ENCODE peak calls at places on chromosomes 13 and 19, in nine cellular contexts. One of them, this sample, is unnamed. For H3K27me3, the result is how much of the 10 kb centered on the place peaks cover.

GRCh38 chr13:71015021-71015420 is 852.0 kb downstream of the DACH1 start:
- DNase-seq in Peyer's patch: no peak
- DNase-seq in pancreas: no peak
- DNase-seq in gastrocnemius medialis: no peak
- DNase-seq in tibial artery: no peak
- DNase-seq in neural progenitor cell: no peak
- DNase-seq in PC-3: no peak
- DNase-seq in thoracic aorta: no peak
- DNase-seq in ovary: no peak
- DNase-seq in this sample: no peak

GRCh38 chr19:18919895-18920204 is 335 bp downstream of the DDX49 start:
- DNase-seq in Peyer's patch: no peak
- DNase-seq in pancreas: no peak
- DNase-seq in gastrocnemius medialis: no peak
- DNase-seq in tibial artery: no peak
- DNase-seq in neural progenitor cell: no peak
- DNase-seq in PC-3: no peak
- DNase-seq in thoracic aorta: no peak
- DNase-seq in ovary: no peak
- DNase-seq in this sample: no peak

GRCh38 chr13:43261018-43261417 is 237.6 kb downstream of the DNAJC15 start:
- DNase-seq in Peyer's patch: no peak
- DNase-seq in pancreas: no peak
- DNase-seq in gastrocnemius medialis: no peak
- DNase-seq in tibial artery: no peak
- DNase-seq in neural progenitor cell: no peak
- DNase-seq in PC-3: peak
- DNase-seq in thoracic aorta: no peak
- DNase-seq in ovary: no peak
- DNase-seq in this sample: no peak

GRCh38 chr13:29993716-29994488 is 143.5 kb upstream of the UBL3 start:
- DNase-seq in Peyer's patch: no peak
- DNase-seq in pancreas: no peak
- DNase-seq in gastrocnemius medialis: no peak
- DNase-seq in tibial artery: no peak
- DNase-seq in neural progenitor cell: no peak
- DNase-seq in PC-3: peak
- DNase-seq in thoracic aorta: no peak
- DNase-seq in ovary: no peak
- DNase-seq in this sample: no peak

GRCh38 chr19:28457620-28458019 is 755.3 kb downstream of the UQCRFS1 start:
- DNase-seq in Peyer's patch: no peak
- DNase-seq in pancreas: no peak
- DNase-seq in gastrocnemius medialis: no peak
- DNase-seq in tibial artery: no peak
- DNase-seq in neural progenitor cell: no peak
- DNase-seq in PC-3: no peak
- DNase-seq in thoracic aorta: no peak
- DNase-seq in ovary: no peak
- DNase-seq in this sample: no peak

GRCh38 chr19:54062643-54063042 is 1.1 kb downstream of the VSTM1 start:
- DNase-seq in Peyer's patch: no peak
- DNase-seq in pancreas: no peak
- DNase-seq in gastrocnemius medialis: no peak
- DNase-seq in tibial artery: peak
- DNase-seq in neural progenitor cell: no peak
- DNase-seq in PC-3: no peak
- DNase-seq in thoracic aorta: no peak
- DNase-seq in ovary: no peak
- DNase-seq in this sample: no peak

GRCh38 chr19:16447015-16447384 is 24.8 kb downstream of the EPS15L1 start:
- DNase-seq in Peyer's patch: peak
- DNase-seq in pancreas: no peak
- DNase-seq in gastrocnemius medialis: peak
- DNase-seq in tibial artery: peak
- DNase-seq in neural progenitor cell: no peak
- DNase-seq in PC-3: no peak
- DNase-seq in thoracic aorta: no peak
- DNase-seq in ovary: peak
- DNase-seq in this sample: peak

GRCh38 chr13:42762917-42763316 is 18.5 kb upstream of the FAM216B start:
- DNase-seq in Peyer's patch: no peak
- DNase-seq in pancreas: no peak
- DNase-seq in gastrocnemius medialis: no peak
- DNase-seq in tibial artery: no peak
- DNase-seq in neural progenitor cell: no peak
- DNase-seq in PC-3: peak
- DNase-seq in thoracic aorta: no peak
- DNase-seq in ovary: no peak
- DNase-seq in this sample: no peak

GRCh38 chr19:43782689-43783231 is 2.0 kb upstream of the KCNN4 start:
- DNase-seq in Peyer's patch: peak
- DNase-seq in pancreas: no peak
- DNase-seq in gastrocnemius medialis: no peak
- DNase-seq in tibial artery: no peak
- DNase-seq in neural progenitor cell: no peak
- DNase-seq in PC-3: no peak
- DNase-seq in thoracic aorta: no peak
- DNase-seq in ovary: no peak
- DNase-seq in this sample: peak

GRCh38 chr19:1690570-1691307 is 38.3 kb upstream of the TCF3 start:
- DNase-seq in Peyer's patch: peak
- DNase-seq in pancreas: no peak
- DNase-seq in gastrocnemius medialis: no peak
- DNase-seq in tibial artery: no peak
- DNase-seq in neural progenitor cell: peak
- DNase-seq in PC-3: peak
- DNase-seq in thoracic aorta: no peak
- DNase-seq in ovary: no peak
- DNase-seq in this sample: peak

GRCh38 chr13:107770541-107770940 is 444.8 kb downstream of the LIG4 start:
- DNase-seq in Peyer's patch: no peak
- DNase-seq in pancreas: no peak
- DNase-seq in gastrocnemius medialis: no peak
- DNase-seq in tibial artery: no peak
- DNase-seq in neural progenitor cell: peak
- DNase-seq in PC-3: no peak
- DNase-seq in thoracic aorta: no peak
- DNase-seq in ovary: no peak
- DNase-seq in this sample: no peak

GRCh38 chr19:48466571-48467325 is 2.4 kb upstream of the CYTH2 start:
- DNase-seq in Peyer's patch: peak
- DNase-seq in pancreas: no peak
- DNase-seq in gastrocnemius medialis: no peak
- DNase-seq in tibial artery: no peak
- DNase-seq in neural progenitor cell: no peak
- DNase-seq in PC-3: peak
- DNase-seq in thoracic aorta: no peak
- DNase-seq in ovary: peak
- DNase-seq in this sample: no peak

GRCh38 chr19:54682306-54682705 is 19.5 kb downstream of the LILRB4 start:
- DNase-seq in Peyer's patch: no peak
- DNase-seq in pancreas: no peak
- DNase-seq in gastrocnemius medialis: no peak
- DNase-seq in tibial artery: no peak
- DNase-seq in neural progenitor cell: no peak
- DNase-seq in PC-3: no peak
- DNase-seq in thoracic aorta: no peak
- DNase-seq in ovary: no peak
- DNase-seq in this sample: no peak

GRCh38 chr13:109779074-109779473 is 7.3 kb downstream of the IRS2 start:
- DNase-seq in Peyer's patch: peak
- DNase-seq in pancreas: no peak
- DNase-seq in gastrocnemius medialis: no peak
- DNase-seq in tibial artery: no peak
- DNase-seq in neural progenitor cell: no peak
- DNase-seq in PC-3: no peak
- DNase-seq in thoracic aorta: no peak
- DNase-seq in ovary: no peak
- DNase-seq in this sample: peak

GRCh38 chr13:98476538-98476966 is 100.4 kb downstream of the STK24 start:
- DNase-seq in Peyer's patch: peak
- DNase-seq in pancreas: peak
- DNase-seq in gastrocnemius medialis: no peak
- DNase-seq in tibial artery: no peak
- DNase-seq in neural progenitor cell: no peak
- DNase-seq in PC-3: peak
- DNase-seq in thoracic aorta: no peak
- DNase-seq in ovary: no peak
- DNase-seq in this sample: peak

DNA sequence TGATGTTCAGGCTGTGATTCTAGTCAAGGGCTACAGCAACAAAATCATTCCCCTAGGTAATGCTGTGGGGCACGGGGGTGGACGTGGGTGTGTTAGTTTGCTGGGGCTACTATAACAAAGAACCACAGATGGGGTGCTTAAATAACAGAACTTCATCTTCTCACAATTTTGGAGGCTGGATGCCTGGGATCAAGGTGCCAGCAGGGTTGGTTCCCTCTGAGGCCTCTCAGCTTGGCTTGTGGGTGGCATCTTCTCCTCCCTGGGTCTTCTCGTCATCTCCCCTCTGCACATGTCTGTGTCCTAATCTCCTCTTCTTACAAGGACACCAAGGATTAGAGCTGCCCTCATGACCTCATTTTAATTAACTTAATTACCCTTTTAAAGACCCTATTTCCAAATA is 114.9 kb downstream of the ESD start:
- DNase-seq in Peyer's patch: no peak
- DNase-seq in pancreas: no peak
- DNase-seq in gastrocnemius medialis: no peak
- DNase-seq in tibial artery: no peak
- DNase-seq in neural progenitor cell: no peak
- DNase-seq in PC-3: no peak
- DNase-seq in thoracic aorta: no peak
- DNase-seq in ovary: no peak
- DNase-seq in this sample: no peak
- H3K27me3 ChIP-seq in Peyer's patch: under half
- H3K27me3 ChIP-seq in pancreas: under half
- H3K27me3 ChIP-seq in gastrocnemius medialis: under half
- H3K27me3 ChIP-seq in tibial artery: under half
- H3K27me3 ChIP-seq in neural progenitor cell: under half
- H3K27me3 ChIP-seq in PC-3: under half
- H3K27me3 ChIP-seq in thoracic aorta: under half
- H3K27me3 ChIP-seq in ovary: under half
- H3K27me3 ChIP-seq in this sample: under half

GRCh38 chr13:27860743-27861142 is 59.1 kb upstream of the PDX1 start:
- DNase-seq in Peyer's patch: no peak
- DNase-seq in pancreas: no peak
- DNase-seq in gastrocnemius medialis: no peak
- DNase-seq in tibial artery: no peak
- DNase-seq in neural progenitor cell: peak
- DNase-seq in PC-3: no peak
- DNase-seq in thoracic aorta: no peak
- DNase-seq in ovary: no peak
- DNase-seq in this sample: no peak

GRCh38 chr13:27855381-27855780 is 63.1 kb downstream of the GSX1 start:
- DNase-seq in Peyer's patch: no peak
- DNase-seq in pancreas: no peak
- DNase-seq in gastrocnemius medialis: no peak
- DNase-seq in tibial artery: no peak
- DNase-seq in neural progenitor cell: no peak
- DNase-seq in PC-3: no peak
- DNase-seq in thoracic aorta: no peak
- DNase-seq in ovary: no peak
- DNase-seq in this sample: no peak

GRCh38 chr13:27858046-27858445 is 61.8 kb upstream of the PDX1 start:
- DNase-seq in Peyer's patch: no peak
- DNase-seq in pancreas: no peak
- DNase-seq in gastrocnemius medialis: no peak
- DNase-seq in tibial artery: no peak
- DNase-seq in neural progenitor cell: no peak
- DNase-seq in PC-3: no peak
- DNase-seq in thoracic aorta: no peak
- DNase-seq in ovary: no peak
- DNase-seq in this sample: no peak

GRCh38 chr13:27857271-27857670 is 62.5 kb upstream of the PDX1 start:
- DNase-seq in Peyer's patch: no peak
- DNase-seq in pancreas: no peak
- DNase-seq in gastrocnemius medialis: no peak
- DNase-seq in tibial artery: no peak
- DNase-seq in neural progenitor cell: no peak
- DNase-seq in PC-3: no peak
- DNase-seq in thoracic aorta: no peak
- DNase-seq in ovary: no peak
- DNase-seq in this sample: no peak

DNA sequence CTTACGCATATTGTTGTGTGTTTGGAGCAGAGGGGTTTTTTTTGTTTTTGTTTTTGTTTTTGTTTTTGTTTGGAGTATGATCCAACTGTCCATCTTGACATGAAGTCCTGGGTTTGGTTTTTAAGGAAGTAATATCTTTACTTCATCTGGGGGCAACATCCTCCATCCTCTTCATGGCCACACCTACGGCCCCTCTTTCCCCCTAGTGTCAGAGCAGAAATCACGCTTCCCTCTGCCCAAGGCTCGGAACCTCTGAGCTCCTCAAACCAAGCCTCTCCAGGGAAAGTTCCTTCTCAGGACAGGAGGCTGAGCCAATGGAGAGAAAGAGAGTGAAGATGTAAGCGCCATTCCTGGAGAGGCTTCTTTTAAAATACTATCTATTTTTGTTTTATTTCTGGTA is 58.6 kb upstream of the PDX1 start:
- DNase-seq in Peyer's patch: no peak
- DNase-seq in pancreas: no peak
- DNase-seq in gastrocnemius medialis: no peak
- DNase-seq in tibial artery: no peak
- DNase-seq in neural progenitor cell: no peak
- DNase-seq in PC-3: no peak
- DNase-seq in thoracic aorta: no peak
- DNase-seq in ovary: no peak
- DNase-seq in this sample: no peak
- H3K27me3 ChIP-seq in Peyer's patch: under half
- H3K27me3 ChIP-seq in pancreas: under half
- H3K27me3 ChIP-seq in gastrocnemius medialis: under half
- H3K27me3 ChIP-seq in tibial artery: under half
- H3K27me3 ChIP-seq in neural progenitor cell: half or more
- H3K27me3 ChIP-seq in PC-3: half or more
- H3K27me3 ChIP-seq in thoracic aorta: under half
- H3K27me3 ChIP-seq in ovary: under half
- H3K27me3 ChIP-seq in this sample: under half

DNA sequence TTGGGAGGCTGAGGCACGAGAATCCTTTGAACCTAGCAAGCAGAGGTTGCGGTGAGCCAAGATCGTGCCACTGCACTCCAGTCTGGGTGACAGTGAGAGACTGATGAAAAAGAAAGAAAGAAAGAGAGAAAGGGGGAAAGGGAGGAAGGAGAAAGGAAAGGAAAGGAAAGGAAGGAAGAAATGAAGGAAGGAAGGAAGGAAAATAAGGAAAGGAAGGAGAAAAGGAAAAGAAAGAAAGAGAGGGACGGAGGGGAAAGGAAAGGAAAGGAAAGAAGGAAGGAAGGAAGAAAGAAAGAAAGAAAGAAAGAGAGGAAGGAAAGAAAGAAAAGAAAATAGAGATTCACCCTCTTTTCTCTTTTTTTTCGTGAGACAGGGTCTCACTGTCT is 8.7 kb downstream of the PDE4A start:
- DNase-seq in Peyer's patch: no peak
- DNase-seq in pancreas: no peak
- DNase-seq in gastrocnemius medialis: no peak
- DNase-seq in tibial artery: no peak
- DNase-seq in neural progenitor cell: no peak
- DNase-seq in PC-3: no peak
- DNase-seq in thoracic aorta: no peak
- DNase-seq in ovary: no peak
- DNase-seq in this sample: no peak
- H3K27me3 ChIP-seq in Peyer's patch: under half
- H3K27me3 ChIP-seq in pancreas: under half
- H3K27me3 ChIP-seq in gastrocnemius medialis: under half
- H3K27me3 ChIP-seq in tibial artery: under half
- H3K27me3 ChIP-seq in neural progenitor cell: half or more
- H3K27me3 ChIP-seq in PC-3: under half
- H3K27me3 ChIP-seq in thoracic aorta: under half
- H3K27me3 ChIP-seq in ovary: under half
- H3K27me3 ChIP-seq in this sample: under half

GRCh38 chr19:46100344-46100743 is 24.1 kb downstream of the IGFL3 start:
- DNase-seq in Peyer's patch: no peak
- DNase-seq in pancreas: no peak
- DNase-seq in gastrocnemius medialis: no peak
- DNase-seq in tibial artery: no peak
- DNase-seq in neural progenitor cell: no peak
- DNase-seq in PC-3: no peak
- DNase-seq in thoracic aorta: no peak
- DNase-seq in ovary: no peak
- DNase-seq in this sample: no peak
- H3K27me3 ChIP-seq in Peyer's patch: under half
- H3K27me3 ChIP-seq in pancreas: under half
- H3K27me3 ChIP-seq in gastrocnemius medialis: under half
- H3K27me3 ChIP-seq in tibial artery: under half
- H3K27me3 ChIP-seq in neural progenitor cell: under half
- H3K27me3 ChIP-seq in PC-3: under half
- H3K27me3 ChIP-seq in thoracic aorta: under half
- H3K27me3 ChIP-seq in ovary: under half
- H3K27me3 ChIP-seq in this sample: under half